ENCODE peak calls at places on chromosomes 5 and 9, in ten cellular contexts. M is foreskin fibroblast, O is neural progenitor cell, Q is heart left ventricle, I is cardiac muscle cell, A is A549, N is heart right ventricle, S is fibroblast of lung, K is H1, T is breast epithelium. Y is an unnamed sample.
A peak's percentile ranks its signal among the peaks of the same experiment; 100 is the strongest.

GRCh38 chr5:103393131-103393754 is 134.7 kb downstream of the MACIR start:
- DNase-seq in M (peak; percentile 62), O (peak; percentile 67), Q (no peak), I (peak; percentile 64), A (no peak), N (no peak), S (peak; percentile 37), K (no peak), T (no peak), Y (no peak)

GRCh38 chr5:173050791-173051190 is 5.4 kb upstream of the CREBRF start:
- DNase-seq in M (peak; percentile 37), O (no peak), Q (no peak), I (no peak), A (no peak), N (no peak), S (no peak), K (no peak), T (no peak), Y (no peak)

GRCh38 chr9:138072161-138072842 is 194.7 kb downstream of the CACNA1B start:
- DNase-seq in M (no peak), O (no peak), Q (no peak), I (no peak), A (no peak), N (no peak), S (no peak), K (peak; percentile 40), T (peak; percentile 10), Y (no peak)

GRCh38 chr5:134139891-134140469 is 25.5 kb downstream of the TCF7 start:
- DNase-seq in M (no peak), O (no peak), Q (no peak), I (no peak), A (no peak), N (no peak), S (no peak), K (no peak), T (peak; percentile 16), Y (no peak)

GRCh38 chr5:139272471-139273321 is 20.8 kb upstream of the MATR3 start:
- DNase-seq in M (peak; percentile 77), O (no peak), Q (no peak), I (no peak), A (no peak), N (no peak), S (peak; percentile 64), K (no peak), T (no peak), Y (no peak)

GRCh38 chr9:79572891-79573696 is 1.3 kb downstream of the TLE4 start:
- DNase-seq in M (peak; percentile 61), O (peak; percentile 70), Q (peak; percentile 59), I (peak; percentile 46), A (peak; percentile 4), N (peak; percentile 57), S (no peak), K (peak; percentile 66), T (peak; percentile 24), Y (no peak)

GRCh38 chr9:14782652-14783051 is 60.1 kb upstream of the CER1 start:
- DNase-seq in M (no peak), O (no peak), Q (no peak), I (no peak), A (no peak), N (no peak), S (no peak), K (no peak), T (no peak), Y (no peak)

GRCh38 chr5:133353741-133354140 is 258.6 kb downstream of the FSTL4 start:
- DNase-seq in M (no peak), O (peak; percentile 83), Q (no peak), I (peak; percentile 67), A (no peak), N (no peak), S (no peak), K (no peak), T (no peak), Y (no peak)

GRCh38 chr9:98442114-98442513 is 186.7 kb upstream of the TBC1D2 start:
- DNase-seq in M (no peak), O (peak; percentile 11), Q (no peak), I (no peak), A (no peak), N (no peak), S (no peak), K (no peak), T (no peak), Y (no peak)
- H3K4me3 ChIP-seq in M (no peak overlapping the region), O (no peak overlapping the region), Q (no peak overlapping the region), I (no peak overlapping the region), A (no peak overlapping the region), N (no peak overlapping the region), S (no peak overlapping the region), K (no peak overlapping the region), T (no peak overlapping the region), Y (no peak overlapping the region)

GRCh38 chr9:95923794-95924193 is 48.3 kb downstream of the ERCC6L2 start:
- DNase-seq in M (no peak), O (no peak), Q (no peak), I (peak; percentile 14), A (peak; percentile 6), N (no peak), S (no peak), K (no peak), T (no peak), Y (no peak)

GRCh38 chr9:95927288-95928004 is 52.0 kb downstream of the ERCC6L2 start:
- DNase-seq in M (no peak), O (no peak), Q (no peak), I (no peak), A (no peak), N (no peak), S (no peak), K (no peak), T (no peak), Y (no peak)

GRCh38 chr9:95920024-95920423 is 44.5 kb downstream of the ERCC6L2 start:
- DNase-seq in M (no peak), O (no peak), Q (no peak), I (no peak), A (no peak), N (no peak), S (no peak), K (no peak), T (no peak), Y (no peak)

GRCh38 chr9:95930314-95930713 is 54.8 kb downstream of the ERCC6L2 start:
- DNase-seq in M (no peak), O (no peak), Q (no peak), I (no peak), A (no peak), N (no peak), S (no peak), K (no peak), T (no peak), Y (no peak)

GRCh38 chr9:95924955-95925354 is 49.5 kb downstream of the ERCC6L2 start:
- DNase-seq in M (no peak), O (no peak), Q (no peak), I (no peak), A (no peak), N (no peak), S (no peak), K (no peak), T (no peak), Y (no peak)
- TF ChIP-seq CTCF in M (no peak), O (no peak), Q (no peak), I (no peak), A (no peak), N (no peak), S (no peak), K (no peak), T (no peak), Y (no peak)

GRCh38 chr9:78004478-78005229 is 27.0 kb downstream of the GNAQ start:
- DNase-seq in M (no peak), O (no peak), Q (no peak), I (no peak), A (peak; percentile 61), N (no peak), S (no peak), K (no peak), T (no peak), Y (no peak)

GRCh38 chr9:77999231-77999631 is 32.4 kb downstream of the GNAQ start:
- DNase-seq in M (no peak), O (no peak), Q (no peak), I (no peak), A (no peak), N (no peak), S (peak; percentile 63), K (no peak), T (no peak), Y (no peak)

GRCh38 chr9:78000221-78000620 is 31.4 kb downstream of the GNAQ start:
- DNase-seq in M (no peak), O (no peak), Q (no peak), I (no peak), A (no peak), N (no peak), S (no peak), K (no peak), T (no peak), Y (no peak)

GRCh38 chr9:78003730-78004129 is 27.9 kb downstream of the GNAQ start:
- DNase-seq in M (no peak), O (no peak), Q (no peak), I (no peak), A (no peak), N (no peak), S (no peak), K (no peak), T (no peak), Y (no peak)

DNA sequence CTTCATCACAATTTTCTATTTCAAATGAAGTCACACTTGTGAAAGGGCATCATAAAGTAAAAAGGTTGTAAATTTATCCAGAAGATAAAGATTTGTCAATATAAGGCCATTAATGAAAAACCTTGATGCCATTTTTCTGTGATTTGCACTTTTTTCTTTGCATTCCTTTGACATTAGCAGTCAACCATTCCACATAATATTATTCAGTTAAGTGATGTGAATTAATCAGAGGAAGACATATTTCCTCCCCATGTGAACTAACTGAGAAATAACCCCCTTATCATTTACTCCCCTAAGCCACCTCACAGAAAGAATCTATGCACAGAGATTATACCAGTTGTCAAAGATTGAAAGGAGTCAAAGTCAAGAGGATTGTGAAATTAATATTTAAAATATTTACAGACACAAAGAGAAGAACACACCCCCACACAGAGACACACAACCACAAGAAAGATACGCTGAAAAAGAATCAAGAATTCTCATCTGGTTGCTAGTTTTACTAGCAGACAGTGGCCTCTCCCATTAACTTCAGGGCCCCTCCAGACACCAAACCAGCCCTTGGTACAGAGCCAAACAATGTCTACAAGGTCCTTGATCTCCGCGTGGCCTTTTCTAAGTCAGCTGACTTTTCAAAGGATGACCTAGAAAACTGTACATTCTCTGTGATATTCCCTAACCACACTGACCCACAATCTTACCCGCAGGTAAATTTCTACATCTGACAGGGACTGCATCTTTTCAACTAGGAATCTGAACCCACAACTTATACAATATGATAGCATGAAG is 29.5 kb downstream of the GNAQ start:
- DNase-seq in M (peak; percentile 44), O (no peak), Q (no peak), I (no peak), A (no peak), N (no peak), S (peak; percentile 68), K (no peak), T (no peak), Y (no peak)
- H3K4me3 ChIP-seq in M (no peak overlapping the region), O (no peak overlapping the region), Q (no peak overlapping the region), I (no peak overlapping the region), A (no peak overlapping the region), N (no peak overlapping the region), S (no peak overlapping the region), K (no peak overlapping the region), T (no peak overlapping the region), Y (no peak overlapping the region)

GRCh38 chr5:166270712-166271111 is 2020.7 kb upstream of the WWC1 start:
- DNase-seq in M (no peak), O (no peak), Q (no peak), I (no peak), A (no peak), N (no peak), S (no peak), K (no peak), T (no peak), Y (no peak)

GRCh38 chr5:166262395-166262794 is 2029.0 kb upstream of the WWC1 start:
- DNase-seq in M (no peak), O (no peak), Q (no peak), I (no peak), A (no peak), N (no peak), S (no peak), K (no peak), T (no peak), Y (no peak)

GRCh38 chr5:166267907-166268306 is 2023.5 kb upstream of the WWC1 start:
- DNase-seq in M (no peak), O (no peak), Q (no peak), I (no peak), A (no peak), N (no peak), S (no peak), K (no peak), T (no peak), Y (no peak)
- TF ChIP-seq CTCF in M (no peak), O (no peak), Q (no peak), I (no peak), A (no peak), N (no peak), S (no peak), K (no peak), T (no peak), Y (no peak)

Y was measured in retinal pigment epithelial cell.